ENCODE peak calls at places on chromosomes 3 and 15, in six cellular contexts. One of them, this sample, is unnamed.

GRCh38 chr3:162112719-162113118 is 616.1 kb downstream of the OTOL1 start:
- DNase-seq in mammary epithelial cell: no peak
- DNase-seq in K562: no peak
- DNase-seq in GM23248: no peak
- DNase-seq in IMR-90: no peak
- DNase-seq in H9: no peak
- DNase-seq in this sample: no peak

GRCh38 chr3:31356941-31357340 is 175.8 kb upstream of the STT3B start:
- DNase-seq in IMR-90: peak
- DNase-seq in GM23248: peak
- DNase-seq in mammary epithelial cell: peak
- DNase-seq in H9: peak
- DNase-seq in K562: peak
- DNase-seq in this sample: peak

GRCh38 chr3:459376-459710 is 262.8 kb downstream of the CHL1 start:
- DNase-seq in H9: no peak
- DNase-seq in mammary epithelial cell: no peak
- DNase-seq in GM23248: no peak
- DNase-seq in K562: no peak
- DNase-seq in IMR-90: no peak
- DNase-seq in this sample: no peak

GRCh38 chr3:114775395-114775794 is 371.7 kb downstream of the ZBTB20 start:
- DNase-seq in IMR-90: peak
- DNase-seq in K562: no peak
- DNase-seq in mammary epithelial cell: no peak
- DNase-seq in GM23248: peak
- DNase-seq in H9: no peak
- DNase-seq in this sample: no peak

GRCh38 chr3:107394502-107394901 is 17.3 kb downstream of the CCDC54 start:
- DNase-seq in GM23248: no peak
- DNase-seq in H9: no peak
- DNase-seq in IMR-90: no peak
- DNase-seq in K562: no peak
- DNase-seq in mammary epithelial cell: peak
- DNase-seq in this sample: peak

GRCh38 chr3:122679085-122679466 is 1.6 kb upstream of the PARP14 start:
- DNase-seq in mammary epithelial cell: peak
- DNase-seq in IMR-90: peak
- DNase-seq in GM23248: peak
- DNase-seq in K562: peak
- DNase-seq in H9: peak
- DNase-seq in this sample: peak

GRCh38 chr3:177551431-177551836 is 354.2 kb upstream of the TBL1XR1 start:
- DNase-seq in GM23248: no peak
- DNase-seq in IMR-90: no peak
- DNase-seq in H9: no peak
- DNase-seq in K562: no peak
- DNase-seq in mammary epithelial cell: no peak
- DNase-seq in this sample: no peak

GRCh38 chr3:161403251-161403650 is 31.9 kb upstream of the SPTSSB start:
- DNase-seq in IMR-90: no peak
- DNase-seq in mammary epithelial cell: peak
- DNase-seq in K562: no peak
- DNase-seq in H9: no peak
- DNase-seq in GM23248: peak
- DNase-seq in this sample: peak

GRCh38 chr3:99938270-99938955 is 120.8 kb downstream of the CMSS1 start:
- DNase-seq in GM23248: peak
- DNase-seq in IMR-90: peak
- DNase-seq in K562: no peak
- DNase-seq in H9: no peak
- DNase-seq in mammary epithelial cell: no peak
- DNase-seq in this sample: no peak

GRCh38 chr3:57822686-57823085 is 66.6 kb downstream of the SLMAP start:
- DNase-seq in mammary epithelial cell: no peak
- DNase-seq in K562: no peak
- DNase-seq in IMR-90: no peak
- DNase-seq in H9: no peak
- DNase-seq in GM23248: no peak
- DNase-seq in this sample: no peak

GRCh38 chr15:81280696-81281095 is 43.2 kb downstream of the STARD5 start:
- DNase-seq in GM23248: no peak
- DNase-seq in IMR-90: no peak
- DNase-seq in K562: no peak
- DNase-seq in mammary epithelial cell: no peak
- DNase-seq in H9: peak
- DNase-seq in this sample: peak

GRCh38 chr3:110667216-110667615 is 404.4 kb upstream of the NECTIN3 start:
- DNase-seq in IMR-90: no peak
- DNase-seq in GM23248: no peak
- DNase-seq in mammary epithelial cell: no peak
- DNase-seq in H9: no peak
- DNase-seq in K562: no peak
- DNase-seq in this sample: no peak

GRCh38 chr15:101168463-101168824 is 83.4 kb downstream of the CHSY1 start:
- DNase-seq in GM23248: peak
- DNase-seq in H9: no peak
- DNase-seq in IMR-90: peak
- DNase-seq in K562: no peak
- DNase-seq in mammary epithelial cell: no peak
- DNase-seq in this sample: no peak

GRCh38 chr3:37257581-37257980 is 83.2 kb upstream of the LRRFIP2 start:
- DNase-seq in mammary epithelial cell: no peak
- DNase-seq in GM23248: no peak
- DNase-seq in K562: no peak
- DNase-seq in H9: no peak
- DNase-seq in IMR-90: no peak
- DNase-seq in this sample: no peak

GRCh38 chr15:38069506-38069905 is 135.1 kb downstream of the TMCO5A start:
- DNase-seq in GM23248: peak
- DNase-seq in IMR-90: peak
- DNase-seq in H9: no peak
- DNase-seq in mammary epithelial cell: peak
- DNase-seq in K562: no peak
- DNase-seq in this sample: peak

GRCh38 chr3:120450914-120451669 is at the start of gene FSTL1:
- DNase-seq in IMR-90: peak
- DNase-seq in mammary epithelial cell: no peak
- DNase-seq in H9: peak
- DNase-seq in K562: no peak
- DNase-seq in GM23248: peak
- DNase-seq in this sample: peak

GRCh38 chr15:82768414-82769081 is 37.3 kb downstream of the FSD2 start:
- DNase-seq in IMR-90: peak
- DNase-seq in mammary epithelial cell: peak
- DNase-seq in GM23248: peak
- DNase-seq in K562: no peak
- DNase-seq in H9: no peak
- DNase-seq in this sample: peak

GRCh38 chr3:30496496-30496966 is 109.9 kb upstream of the TGFBR2 start:
- DNase-seq in K562: no peak
- DNase-seq in IMR-90: peak
- DNase-seq in GM23248: peak
- DNase-seq in mammary epithelial cell: peak
- DNase-seq in H9: no peak
- DNase-seq in this sample: peak

GRCh38 chr15:40115670-40116093 is 7.0 kb upstream of the BMF start:
- DNase-seq in H9: peak
- DNase-seq in mammary epithelial cell: peak
- DNase-seq in K562: no peak
- DNase-seq in IMR-90: no peak
- DNase-seq in GM23248: no peak
- DNase-seq in this sample: peak

GRCh38 chr3:142998439-142998838 is 2.9 kb upstream of the U2SURP start:
- DNase-seq in mammary epithelial cell: no peak
- DNase-seq in GM23248: peak
- DNase-seq in H9: no peak
- DNase-seq in K562: no peak
- DNase-seq in IMR-90: peak
- DNase-seq in this sample: no peak

GRCh38 chr15:67762610-67763368 is 62.5 kb upstream of the SKOR1 start:
- DNase-seq in IMR-90: peak
- DNase-seq in K562: no peak
- DNase-seq in H9: no peak
- DNase-seq in mammary epithelial cell: no peak
- DNase-seq in GM23248: peak
- DNase-seq in this sample: no peak

GRCh38 chr3:175432338-175433025 is 573.3 kb downstream of the NAALADL2 start:
- DNase-seq in GM23248: peak
- DNase-seq in mammary epithelial cell: no peak
- DNase-seq in H9: no peak
- DNase-seq in IMR-90: peak
- DNase-seq in K562: no peak
- DNase-seq in this sample: no peak

GRCh38 chr3:117622130-117622841 is 912.7 kb downstream of the TUSC7 start:
- DNase-seq in K562: no peak
- DNase-seq in mammary epithelial cell: no peak
- DNase-seq in H9: no peak
- DNase-seq in IMR-90: peak
- DNase-seq in GM23248: peak
- DNase-seq in this sample: peak

GRCh38 chr3:64166584-64167155 is 58.6 kb downstream of the PRICKLE2 start:
- DNase-seq in mammary epithelial cell: no peak
- DNase-seq in H9: peak
- DNase-seq in GM23248: peak
- DNase-seq in IMR-90: no peak
- DNase-seq in K562: peak
- DNase-seq in this sample: peak

DNA sequence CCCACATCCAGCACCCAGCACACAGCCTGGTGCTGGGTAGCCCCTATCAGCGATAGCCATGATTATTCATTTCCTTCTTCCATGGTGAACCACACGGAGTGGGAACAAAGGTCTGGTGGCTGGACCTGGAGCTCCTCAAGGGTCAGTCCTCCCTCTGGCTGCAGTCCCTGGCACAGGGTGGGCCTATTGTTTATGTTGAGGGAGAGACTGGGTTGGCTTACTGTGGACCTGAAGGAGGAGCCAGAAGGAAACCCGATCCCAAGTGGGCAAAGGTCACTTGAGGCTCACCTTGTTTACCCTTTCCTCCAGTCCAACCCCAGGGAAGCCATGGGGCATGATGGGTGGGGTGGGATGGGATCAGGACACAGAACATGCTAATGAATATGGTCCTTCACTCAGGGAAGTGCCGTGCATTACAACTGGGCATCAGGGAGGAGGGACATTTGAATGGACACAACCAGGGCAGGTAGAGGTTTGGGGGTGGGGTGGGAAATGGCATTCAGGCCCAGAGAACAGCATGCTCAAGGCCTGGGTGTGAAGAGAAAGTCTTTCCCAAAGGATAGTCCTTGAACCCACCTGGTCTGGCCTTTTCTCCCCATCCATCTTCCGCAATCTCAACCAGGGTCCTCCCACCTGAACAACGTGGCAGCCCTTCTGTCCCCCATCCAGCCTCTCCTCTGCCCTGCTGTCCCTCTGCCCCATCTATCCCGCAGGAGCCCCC is 1.4 kb upstream of the PRKCD start:
- DNase-seq in K562: no peak
- DNase-seq in GM23248: no peak
- DNase-seq in mammary epithelial cell: no peak
- DNase-seq in H9: peak
- DNase-seq in IMR-90: no peak
- DNase-seq in this sample: no peak
- H3K9ac ChIP-seq in K562: no peak
- H3K9ac ChIP-seq in GM23248: no peak
- H3K9ac ChIP-seq in mammary epithelial cell: no peak
- H3K9ac ChIP-seq in H9: no peak
- H3K9ac ChIP-seq in IMR-90: no peak
- H3K9ac ChIP-seq in this sample: no peak

GRCh38 chr15:74417670-74418069 is 16.1 kb downstream of the SEMA7A start:
- DNase-seq in H9: no peak
- DNase-seq in IMR-90: no peak
- DNase-seq in mammary epithelial cell: no peak
- DNase-seq in GM23248: no peak
- DNase-seq in K562: no peak
- DNase-seq in this sample: no peak
- H3K9ac ChIP-seq in H9: no peak
- H3K9ac ChIP-seq in IMR-90: no peak
- H3K9ac ChIP-seq in mammary epithelial cell: no peak
- H3K9ac ChIP-seq in GM23248: peak
- H3K9ac ChIP-seq in K562: peak
- H3K9ac ChIP-seq in this sample: peak

GRCh38 chr3:149638401-149639092 is 19.3 kb downstream of the WWTR1 start:
- DNase-seq in IMR-90: peak
- DNase-seq in H9: no peak
- DNase-seq in K562: no peak
- DNase-seq in mammary epithelial cell: peak
- DNase-seq in GM23248: peak
- DNase-seq in this sample: no peak

GRCh38 chr3:149643482-149643798 is 14.4 kb downstream of the WWTR1 start:
- DNase-seq in GM23248: no peak
- DNase-seq in mammary epithelial cell: no peak
- DNase-seq in IMR-90: no peak
- DNase-seq in K562: no peak
- DNase-seq in H9: no peak
- DNase-seq in this sample: no peak

GRCh38 chr3:149639093-149639486 is 18.7 kb downstream of the WWTR1 start:
- DNase-seq in K562: no peak
- DNase-seq in H9: no peak
- DNase-seq in GM23248: no peak
- DNase-seq in mammary epithelial cell: no peak
- DNase-seq in IMR-90: no peak
- DNase-seq in this sample: no peak

GRCh38 chr3:149646181-149646766 is 11.6 kb downstream of the WWTR1 start:
- DNase-seq in H9: no peak
- DNase-seq in mammary epithelial cell: peak
- DNase-seq in GM23248: peak
- DNase-seq in K562: peak
- DNase-seq in IMR-90: peak
- DNase-seq in this sample: peak

DNA sequence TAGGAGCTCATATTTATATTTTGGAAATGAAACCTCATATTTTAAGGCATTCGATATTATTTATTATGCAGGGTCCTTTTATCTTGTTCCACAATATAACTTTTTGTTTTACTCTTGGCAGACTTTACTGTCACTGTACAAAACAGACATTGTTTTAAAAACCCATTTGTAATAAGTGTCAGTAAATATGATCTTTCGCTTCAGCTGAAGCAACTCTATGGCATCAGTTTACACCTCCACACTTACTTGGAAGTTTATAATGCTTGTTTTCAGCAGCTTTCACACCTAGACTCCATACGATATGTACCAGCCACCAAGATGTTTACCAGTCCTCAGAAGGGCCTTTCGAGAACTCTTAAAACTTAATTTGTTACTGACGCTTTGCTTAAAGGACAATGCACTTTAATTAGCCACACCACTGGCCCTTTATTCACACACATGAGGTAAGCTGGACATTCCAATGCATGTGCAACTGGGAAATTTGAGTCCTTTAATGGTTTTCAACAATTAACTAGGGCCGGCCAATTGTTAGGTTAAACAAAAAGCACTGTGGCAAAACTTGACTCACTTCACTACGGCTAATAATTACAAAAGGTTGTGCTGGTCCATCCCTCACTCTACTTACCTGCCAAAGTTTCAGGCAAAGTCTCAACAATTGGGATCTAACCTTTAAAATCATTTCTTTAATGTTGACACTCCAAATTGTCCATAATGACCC is 16.7 kb downstream of the WWTR1 start:
- DNase-seq in mammary epithelial cell: no peak
- DNase-seq in IMR-90: no peak
- DNase-seq in K562: no peak
- DNase-seq in GM23248: peak
- DNase-seq in H9: no peak
- DNase-seq in this sample: no peak
- H3K9ac ChIP-seq in mammary epithelial cell: no peak
- H3K9ac ChIP-seq in IMR-90: peak
- H3K9ac ChIP-seq in K562: no peak
- H3K9ac ChIP-seq in GM23248: peak
- H3K9ac ChIP-seq in H9: no peak
- H3K9ac ChIP-seq in this sample: no peak

GRCh38 chr3:149198611-149199010 is 23.0 kb downstream of the CP start:
- DNase-seq in mammary epithelial cell: no peak
- DNase-seq in IMR-90: peak
- DNase-seq in GM23248: peak
- DNase-seq in H9: peak
- DNase-seq in K562: no peak
- DNase-seq in this sample: no peak
- H3K9ac ChIP-seq in mammary epithelial cell: no peak
- H3K9ac ChIP-seq in IMR-90: no peak
- H3K9ac ChIP-seq in GM23248: no peak
- H3K9ac ChIP-seq in H9: peak
- H3K9ac ChIP-seq in K562: no peak
- H3K9ac ChIP-seq in this sample: no peak

This sample was measured in PC-3.